ENCODE peak calls at places on chromosomes 7 and 10, in seven cellular contexts. One of them, this sample, is unnamed.

GRCh38 chr7:45146531-45147379 is 10.8 kb upstream of the RAMP3 start:
- DNase-seq in RWPE2: peak; percentile 39
- DNase-seq in NCI-H2171: no peak
- DNase-seq in activated CD8-positive, alpha-beta T cell treated with anti-CD3 and anti-CD28 coated beads, Interleukin-2, amount 10 ng/mL, durations not matched to agents 7 days and 5 days: no peak
- DNase-seq in WTC11: no peak
- DNase-seq in nephron progenitor cell: no peak
- DNase-seq in GM13976: no peak
- DNase-seq in this sample: no peak

GRCh38 chr10:132449051-132449825 is 52.2 kb downstream of the PWWP2B start:
- DNase-seq in RWPE2: no peak
- DNase-seq in NCI-H2171: no peak
- DNase-seq in activated CD8-positive, alpha-beta T cell treated with anti-CD3 and anti-CD28 coated beads, Interleukin-2, amount 10 ng/mL, durations not matched to agents 7 days and 5 days: no peak
- DNase-seq in WTC11: peak; percentile 76
- DNase-seq in nephron progenitor cell: no peak
- DNase-seq in GM13976: no peak
- DNase-seq in this sample: no peak

GRCh38 chr10:133465191-133465949 is 11.6 kb downstream of the SCART1 start:
- DNase-seq in RWPE2: no peak
- DNase-seq in NCI-H2171: no peak
- DNase-seq in activated CD8-positive, alpha-beta T cell treated with anti-CD3 and anti-CD28 coated beads, Interleukin-2, amount 10 ng/mL, durations not matched to agents 7 days and 5 days: peak; percentile 3
- DNase-seq in WTC11: no peak
- DNase-seq in nephron progenitor cell: no peak
- DNase-seq in GM13976: peak; percentile 35
- DNase-seq in this sample: no peak

GRCh38 chr7:155363852-155364600 is 66.3 kb downstream of the INSIG1 start:
- DNase-seq in RWPE2: peak; percentile 32
- DNase-seq in NCI-H2171: no peak
- DNase-seq in activated CD8-positive, alpha-beta T cell treated with anti-CD3 and anti-CD28 coated beads, Interleukin-2, amount 10 ng/mL, durations not matched to agents 7 days and 5 days: no peak
- DNase-seq in WTC11: no peak
- DNase-seq in nephron progenitor cell: no peak
- DNase-seq in GM13976: no peak
- DNase-seq in this sample: no peak

GRCh38 chr7:21869785-21870402 is 75.8 kb downstream of the CDCA7L start:
- DNase-seq in RWPE2: no peak
- DNase-seq in NCI-H2171: no peak
- DNase-seq in activated CD8-positive, alpha-beta T cell treated with anti-CD3 and anti-CD28 coated beads, Interleukin-2, amount 10 ng/mL, durations not matched to agents 7 days and 5 days: no peak
- DNase-seq in WTC11: no peak
- DNase-seq in nephron progenitor cell: no peak
- DNase-seq in GM13976: no peak
- DNase-seq in this sample: no peak

GRCh38 chr7:41796331-41796730 is 93.4 kb upstream of the INHBA start:
- DNase-seq in RWPE2: no peak
- DNase-seq in NCI-H2171: no peak
- DNase-seq in activated CD8-positive, alpha-beta T cell treated with anti-CD3 and anti-CD28 coated beads, Interleukin-2, amount 10 ng/mL, durations not matched to agents 7 days and 5 days: no peak
- DNase-seq in WTC11: no peak
- DNase-seq in nephron progenitor cell: no peak
- DNase-seq in GM13976: no peak
- DNase-seq in this sample: no peak

GRCh38 chr7:142873281-142873784 is 12.2 kb downstream of the TRPV6 start:
- DNase-seq in RWPE2: no peak
- DNase-seq in NCI-H2171: no peak
- DNase-seq in activated CD8-positive, alpha-beta T cell treated with anti-CD3 and anti-CD28 coated beads, Interleukin-2, amount 10 ng/mL, durations not matched to agents 7 days and 5 days: peak; percentile 45
- DNase-seq in WTC11: peak; percentile 69
- DNase-seq in nephron progenitor cell: peak; percentile 33
- DNase-seq in GM13976: peak; percentile 72
- DNase-seq in this sample: no peak

GRCh38 chr7:9498303-9498702 is 1064.9 kb downstream of the NXPH1 start:
- DNase-seq in RWPE2: no peak
- DNase-seq in NCI-H2171: no peak
- DNase-seq in activated CD8-positive, alpha-beta T cell treated with anti-CD3 and anti-CD28 coated beads, Interleukin-2, amount 10 ng/mL, durations not matched to agents 7 days and 5 days: no peak
- DNase-seq in WTC11: no peak
- DNase-seq in nephron progenitor cell: no peak
- DNase-seq in GM13976: peak; percentile 3
- DNase-seq in this sample: no peak

GRCh38 chr7:132130497-132130896 is 445.8 kb downstream of the PLXNA4 start:
- DNase-seq in RWPE2: no peak
- DNase-seq in NCI-H2171: no peak
- DNase-seq in activated CD8-positive, alpha-beta T cell treated with anti-CD3 and anti-CD28 coated beads, Interleukin-2, amount 10 ng/mL, durations not matched to agents 7 days and 5 days: peak; percentile 63
- DNase-seq in WTC11: no peak
- DNase-seq in nephron progenitor cell: no peak
- DNase-seq in GM13976: no peak
- DNase-seq in this sample: no peak

GRCh38 chr10:131641898-131642297 is 258.9 kb upstream of the PPP2R2D start:
- DNase-seq in RWPE2: no peak
- DNase-seq in NCI-H2171: no peak
- DNase-seq in activated CD8-positive, alpha-beta T cell treated with anti-CD3 and anti-CD28 coated beads, Interleukin-2, amount 10 ng/mL, durations not matched to agents 7 days and 5 days: no peak
- DNase-seq in WTC11: no peak
- DNase-seq in nephron progenitor cell: no peak
- DNase-seq in GM13976: no peak
- DNase-seq in this sample: no peak

GRCh38 chr7:75944507-75944906 is 29.6 kb downstream of the POR start:
- DNase-seq in RWPE2: no peak
- DNase-seq in NCI-H2171: no peak
- DNase-seq in activated CD8-positive, alpha-beta T cell treated with anti-CD3 and anti-CD28 coated beads, Interleukin-2, amount 10 ng/mL, durations not matched to agents 7 days and 5 days: no peak
- DNase-seq in WTC11: no peak
- DNase-seq in nephron progenitor cell: no peak
- DNase-seq in GM13976: no peak
- DNase-seq in this sample: no peak

GRCh38 chr10:63265646-63266207 is 132.6 kb downstream of the NRBF2 start:
- DNase-seq in RWPE2: no peak
- DNase-seq in NCI-H2171: no peak
- DNase-seq in activated CD8-positive, alpha-beta T cell treated with anti-CD3 and anti-CD28 coated beads, Interleukin-2, amount 10 ng/mL, durations not matched to agents 7 days and 5 days: no peak
- DNase-seq in WTC11: no peak
- DNase-seq in nephron progenitor cell: no peak
- DNase-seq in GM13976: no peak
- DNase-seq in this sample: no peak

GRCh38 chr7:158316466-158317031 is 271.1 kb downstream of the PTPRN2 start:
- DNase-seq in RWPE2: no peak
- DNase-seq in NCI-H2171: no peak
- DNase-seq in activated CD8-positive, alpha-beta T cell treated with anti-CD3 and anti-CD28 coated beads, Interleukin-2, amount 10 ng/mL, durations not matched to agents 7 days and 5 days: peak; percentile 6
- DNase-seq in WTC11: no peak
- DNase-seq in nephron progenitor cell: no peak
- DNase-seq in GM13976: no peak
- DNase-seq in this sample: no peak

GRCh38 chr7:130148561-130148960 is 56.6 kb downstream of the TMEM209 start:
- DNase-seq in RWPE2: no peak
- DNase-seq in NCI-H2171: peak; percentile 87
- DNase-seq in activated CD8-positive, alpha-beta T cell treated with anti-CD3 and anti-CD28 coated beads, Interleukin-2, amount 10 ng/mL, durations not matched to agents 7 days and 5 days: peak; percentile 9
- DNase-seq in WTC11: no peak
- DNase-seq in nephron progenitor cell: no peak
- DNase-seq in GM13976: no peak
- DNase-seq in this sample: no peak

GRCh38 chr10:30247704-30248103 is 101.4 kb downstream of the MTPAP start:
- DNase-seq in RWPE2: no peak
- DNase-seq in NCI-H2171: no peak
- DNase-seq in activated CD8-positive, alpha-beta T cell treated with anti-CD3 and anti-CD28 coated beads, Interleukin-2, amount 10 ng/mL, durations not matched to agents 7 days and 5 days: peak; percentile 30
- DNase-seq in WTC11: no peak
- DNase-seq in nephron progenitor cell: no peak
- DNase-seq in GM13976: no peak
- DNase-seq in this sample: no peak

GRCh38 chr10:26486985-26487850 is 49.1 kb downstream of the APBB1IP start:
- DNase-seq in RWPE2: no peak
- DNase-seq in NCI-H2171: no peak
- DNase-seq in activated CD8-positive, alpha-beta T cell treated with anti-CD3 and anti-CD28 coated beads, Interleukin-2, amount 10 ng/mL, durations not matched to agents 7 days and 5 days: peak; percentile 79
- DNase-seq in WTC11: no peak
- DNase-seq in nephron progenitor cell: no peak
- DNase-seq in GM13976: peak; percentile 54
- DNase-seq in this sample: peak; percentile 63

GRCh38 chr10:62136931-62137330 is 131.7 kb downstream of the RTKN2 start:
- DNase-seq in RWPE2: no peak
- DNase-seq in NCI-H2171: no peak
- DNase-seq in activated CD8-positive, alpha-beta T cell treated with anti-CD3 and anti-CD28 coated beads, Interleukin-2, amount 10 ng/mL, durations not matched to agents 7 days and 5 days: no peak
- DNase-seq in WTC11: no peak
- DNase-seq in nephron progenitor cell: no peak
- DNase-seq in GM13976: no peak
- DNase-seq in this sample: no peak

GRCh38 chr10:113751116-113751728 is at the start of gene PLEKHS1:
- DNase-seq in RWPE2: no peak
- DNase-seq in NCI-H2171: no peak
- DNase-seq in activated CD8-positive, alpha-beta T cell treated with anti-CD3 and anti-CD28 coated beads, Interleukin-2, amount 10 ng/mL, durations not matched to agents 7 days and 5 days: no peak
- DNase-seq in WTC11: no peak
- DNase-seq in nephron progenitor cell: no peak
- DNase-seq in GM13976: no peak
- DNase-seq in this sample: no peak

GRCh38 chr7:1579481-1580421 is 9.9 kb upstream of the PSMG3 start:
- DNase-seq in RWPE2: peak; percentile 68
- DNase-seq in NCI-H2171: peak; percentile 34
- DNase-seq in activated CD8-positive, alpha-beta T cell treated with anti-CD3 and anti-CD28 coated beads, Interleukin-2, amount 10 ng/mL, durations not matched to agents 7 days and 5 days: peak; percentile 77
- DNase-seq in WTC11: peak; percentile 94
- DNase-seq in nephron progenitor cell: peak; percentile 87
- DNase-seq in GM13976: peak; percentile 86
- DNase-seq in this sample: peak; percentile 39

GRCh38 chr10:76973515-76974289 is 663.9 kb downstream of the KCNMA1 start:
- DNase-seq in RWPE2: no peak
- DNase-seq in NCI-H2171: no peak
- DNase-seq in activated CD8-positive, alpha-beta T cell treated with anti-CD3 and anti-CD28 coated beads, Interleukin-2, amount 10 ng/mL, durations not matched to agents 7 days and 5 days: no peak
- DNase-seq in WTC11: no peak
- DNase-seq in nephron progenitor cell: no peak
- DNase-seq in GM13976: no peak
- DNase-seq in this sample: no peak